ENCODE peak calls at places on chromosome 15, in six cellular contexts. One of them, this sample, is unnamed.

GRCh38 chr15:90838544-90838943 is 29.8 kb upstream of the FURIN start:
- DNase-seq in suprapubic skin: no peak
- DNase-seq in astrocyte of the cerebellum: no peak
- DNase-seq in AG04449: no peak
- DNase-seq in GM06990: no peak
- DNase-seq in neural crest cell: no peak
- DNase-seq in this sample: no peak

GRCh38 chr15:60396964-60397771 is 618 bp downstream of the ANXA2 start:
- DNase-seq in suprapubic skin: peak; percentile 89
- DNase-seq in astrocyte of the cerebellum: no peak
- DNase-seq in AG04449: no peak
- DNase-seq in GM06990: peak; percentile 73
- DNase-seq in neural crest cell: no peak
- DNase-seq in this sample: no peak

GRCh38 chr15:79440355-79440908 is 8.3 kb downstream of the MINAR1 start:
- DNase-seq in suprapubic skin: no peak
- DNase-seq in astrocyte of the cerebellum: no peak
- DNase-seq in AG04449: no peak
- DNase-seq in GM06990: no peak
- DNase-seq in neural crest cell: no peak
- DNase-seq in this sample: no peak

GRCh38 chr15:72532991-72533601 is 59.0 kb downstream of the ARIH1 start:
- DNase-seq in suprapubic skin: no peak
- DNase-seq in astrocyte of the cerebellum: no peak
- DNase-seq in AG04449: no peak
- DNase-seq in GM06990: no peak
- DNase-seq in neural crest cell: no peak
- DNase-seq in this sample: no peak

GRCh38 chr15:52786436-52787122 is 3.6 kb downstream of the ONECUT1 start:
- DNase-seq in suprapubic skin: no peak
- DNase-seq in astrocyte of the cerebellum: no peak
- DNase-seq in AG04449: no peak
- DNase-seq in GM06990: no peak
- DNase-seq in neural crest cell: peak; percentile 31
- DNase-seq in this sample: no peak

GRCh38 chr15:68158046-68158628 is 47.0 kb downstream of the CALML4 start:
- DNase-seq in suprapubic skin: no peak
- DNase-seq in astrocyte of the cerebellum: no peak
- DNase-seq in AG04449: no peak
- DNase-seq in GM06990: no peak
- DNase-seq in neural crest cell: no peak
- DNase-seq in this sample: no peak

GRCh38 chr15:81337713-81338157 is 13.8 kb upstream of the STARD5 start:
- DNase-seq in suprapubic skin: no peak
- DNase-seq in astrocyte of the cerebellum: peak; percentile 42
- DNase-seq in AG04449: no peak
- DNase-seq in GM06990: no peak
- DNase-seq in neural crest cell: no peak
- DNase-seq in this sample: no peak

GRCh38 chr15:89845305-89845893 is 30.7 kb upstream of the ANPEP start:
- DNase-seq in suprapubic skin: no peak
- DNase-seq in astrocyte of the cerebellum: peak; percentile 84
- DNase-seq in AG04449: peak; percentile 68
- DNase-seq in GM06990: no peak
- DNase-seq in neural crest cell: no peak
- DNase-seq in this sample: peak; percentile 69

GRCh38 chr15:69509131-69509530 is 56.5 kb downstream of the RPLP1 start:
- DNase-seq in suprapubic skin: peak; percentile 26
- DNase-seq in astrocyte of the cerebellum: no peak
- DNase-seq in AG04449: no peak
- DNase-seq in GM06990: no peak
- DNase-seq in neural crest cell: no peak
- DNase-seq in this sample: no peak

GRCh38 chr15:90248760-90249122 is 615 bp upstream of the TTLL13 start:
- DNase-seq in suprapubic skin: no peak
- DNase-seq in astrocyte of the cerebellum: no peak
- DNase-seq in AG04449: no peak
- DNase-seq in GM06990: no peak
- DNase-seq in neural crest cell: no peak
- DNase-seq in this sample: no peak

GRCh38 chr15:78415284-78415683 is 22.7 kb upstream of the IREB2 start:
- DNase-seq in suprapubic skin: no peak
- DNase-seq in astrocyte of the cerebellum: no peak
- DNase-seq in AG04449: no peak
- DNase-seq in GM06990: no peak
- DNase-seq in neural crest cell: no peak
- DNase-seq in this sample: no peak

GRCh38 chr15:61871926-61872522 is 188.2 kb downstream of the VPS13C start:
- DNase-seq in suprapubic skin: no peak
- DNase-seq in astrocyte of the cerebellum: no peak
- DNase-seq in AG04449: no peak
- DNase-seq in GM06990: no peak
- DNase-seq in neural crest cell: no peak
- DNase-seq in this sample: no peak

GRCh38 chr15:97248376-97248775 is 712.1 kb upstream of the ARRDC4 start:
- DNase-seq in suprapubic skin: no peak
- DNase-seq in astrocyte of the cerebellum: no peak
- DNase-seq in AG04449: no peak
- DNase-seq in GM06990: no peak
- DNase-seq in neural crest cell: no peak
- DNase-seq in this sample: no peak

GRCh38 chr15:90885432-90886290 is 1.4 kb downstream of the FES start:
- DNase-seq in suprapubic skin: peak; percentile 88
- DNase-seq in astrocyte of the cerebellum: no peak
- DNase-seq in AG04449: no peak
- DNase-seq in GM06990: peak; percentile 78
- DNase-seq in neural crest cell: peak; percentile 87
- DNase-seq in this sample: peak; percentile 24

GRCh38 chr15:43361313-43361903 is 9.4 kb downstream of the ZSCAN29 start:
- DNase-seq in suprapubic skin: no peak
- DNase-seq in astrocyte of the cerebellum: no peak
- DNase-seq in AG04449: no peak
- DNase-seq in GM06990: no peak
- DNase-seq in neural crest cell: no peak
- DNase-seq in this sample: no peak

GRCh38 chr15:71219646-71220045 is 104.4 kb downstream of the THSD4 start:
- DNase-seq in suprapubic skin: no peak
- DNase-seq in astrocyte of the cerebellum: no peak
- DNase-seq in AG04449: peak; percentile 53
- DNase-seq in GM06990: no peak
- DNase-seq in neural crest cell: no peak
- DNase-seq in this sample: peak; percentile 71

GRCh38 chr15:59388670-59389069 is 16.0 kb upstream of the MYO1E start:
- DNase-seq in suprapubic skin: no peak
- DNase-seq in astrocyte of the cerebellum: peak; percentile 16
- DNase-seq in AG04449: peak; percentile 3
- DNase-seq in GM06990: no peak
- DNase-seq in neural crest cell: no peak
- DNase-seq in this sample: no peak

DNA sequence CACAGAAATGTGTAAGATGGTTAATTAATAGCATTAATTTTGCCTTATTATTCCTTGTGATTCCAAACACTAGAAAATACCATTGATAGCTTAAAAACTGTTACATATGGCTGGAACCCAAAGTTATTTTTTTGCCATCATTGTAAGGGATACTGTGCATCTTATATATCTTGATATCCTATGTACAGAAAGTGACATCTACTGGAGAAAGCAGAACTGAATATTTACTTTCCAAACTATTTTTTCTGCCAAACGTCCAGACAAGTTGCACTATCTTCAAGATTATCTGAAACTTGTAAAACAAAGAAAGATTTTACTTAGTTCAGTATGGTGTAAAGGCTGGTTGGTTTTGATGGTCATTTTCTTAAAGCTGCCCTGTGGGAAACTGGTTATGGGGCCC is 33.3 kb upstream of the MEIS2 start:
- DNase-seq in suprapubic skin: no peak
- DNase-seq in astrocyte of the cerebellum: peak; percentile 36
- DNase-seq in AG04449: no peak
- DNase-seq in GM06990: no peak
- DNase-seq in neural crest cell: no peak
- DNase-seq in this sample: no peak
- TF ChIP-seq CTCF in suprapubic skin: no peak
- TF ChIP-seq CTCF in astrocyte of the cerebellum: no peak
- TF ChIP-seq CTCF in AG04449: peak; percentile 34
- TF ChIP-seq CTCF in GM06990: peak; percentile 10
- TF ChIP-seq CTCF in neural crest cell: peak; percentile 58
- TF ChIP-seq CTCF in this sample: peak; percentile 42

GRCh38 chr15:67135494-67135893 is 70.1 kb downstream of the SMAD3 start:
- DNase-seq in suprapubic skin: no peak
- DNase-seq in astrocyte of the cerebellum: no peak
- DNase-seq in AG04449: no peak
- DNase-seq in GM06990: no peak
- DNase-seq in neural crest cell: no peak
- DNase-seq in this sample: peak; percentile 82
- TF ChIP-seq CTCF in suprapubic skin: no peak
- TF ChIP-seq CTCF in astrocyte of the cerebellum: peak; percentile 22
- TF ChIP-seq CTCF in AG04449: no peak
- TF ChIP-seq CTCF in GM06990: no peak
- TF ChIP-seq CTCF in neural crest cell: no peak
- TF ChIP-seq CTCF in this sample: peak; percentile 54

GRCh38 chr15:99982662-99983061 is 249.4 kb upstream of the LYSMD4 start:
- DNase-seq in suprapubic skin: no peak
- DNase-seq in astrocyte of the cerebellum: no peak
- DNase-seq in AG04449: no peak
- DNase-seq in GM06990: no peak
- DNase-seq in neural crest cell: no peak
- DNase-seq in this sample: no peak

GRCh38 chr15:99979371-99979770 is 246.1 kb upstream of the LYSMD4 start:
- DNase-seq in suprapubic skin: no peak
- DNase-seq in astrocyte of the cerebellum: no peak
- DNase-seq in AG04449: no peak
- DNase-seq in GM06990: no peak
- DNase-seq in neural crest cell: no peak
- DNase-seq in this sample: no peak

GRCh38 chr15:99981839-99982658 is 248.8 kb upstream of the LYSMD4 start:
- DNase-seq in suprapubic skin: no peak
- DNase-seq in astrocyte of the cerebellum: no peak
- DNase-seq in AG04449: no peak
- DNase-seq in GM06990: no peak
- DNase-seq in neural crest cell: no peak
- DNase-seq in this sample: no peak

GRCh38 chr15:99980791-99981190 is 247.6 kb upstream of the LYSMD4 start:
- DNase-seq in suprapubic skin: no peak
- DNase-seq in astrocyte of the cerebellum: no peak
- DNase-seq in AG04449: no peak
- DNase-seq in GM06990: no peak
- DNase-seq in neural crest cell: no peak
- DNase-seq in this sample: no peak

GRCh38 chr15:99981223-99981647 is 248.0 kb upstream of the LYSMD4 start:
- DNase-seq in suprapubic skin: no peak
- DNase-seq in astrocyte of the cerebellum: no peak
- DNase-seq in AG04449: no peak
- DNase-seq in GM06990: no peak
- DNase-seq in neural crest cell: no peak
- DNase-seq in this sample: no peak
- TF ChIP-seq CTCF in suprapubic skin: no peak
- TF ChIP-seq CTCF in astrocyte of the cerebellum: no peak
- TF ChIP-seq CTCF in AG04449: no peak
- TF ChIP-seq CTCF in GM06990: peak; percentile 13
- TF ChIP-seq CTCF in neural crest cell: peak; percentile 12
- TF ChIP-seq CTCF in this sample: no peak

GRCh38 chr15:84886984-84887299 is 2.5 kb downstream of the SLC28A1 start:
- DNase-seq in suprapubic skin: no peak
- DNase-seq in astrocyte of the cerebellum: no peak
- DNase-seq in AG04449: no peak
- DNase-seq in GM06990: no peak
- DNase-seq in neural crest cell: no peak
- DNase-seq in this sample: no peak

GRCh38 chr15:84888639-84889038 is 4.2 kb downstream of the SLC28A1 start:
- DNase-seq in suprapubic skin: no peak
- DNase-seq in astrocyte of the cerebellum: no peak
- DNase-seq in AG04449: no peak
- DNase-seq in GM06990: no peak
- DNase-seq in neural crest cell: no peak
- DNase-seq in this sample: no peak

GRCh38 chr15:84889313-84889990 is 5.0 kb downstream of the SLC28A1 start:
- DNase-seq in suprapubic skin: no peak
- DNase-seq in astrocyte of the cerebellum: no peak
- DNase-seq in AG04449: no peak
- DNase-seq in GM06990: no peak
- DNase-seq in neural crest cell: no peak
- DNase-seq in this sample: no peak

GRCh38 chr15:84886211-84886983 is 1.9 kb downstream of the SLC28A1 start:
- DNase-seq in suprapubic skin: no peak
- DNase-seq in astrocyte of the cerebellum: no peak
- DNase-seq in AG04449: no peak
- DNase-seq in GM06990: no peak
- DNase-seq in neural crest cell: no peak
- DNase-seq in this sample: no peak

DNA sequence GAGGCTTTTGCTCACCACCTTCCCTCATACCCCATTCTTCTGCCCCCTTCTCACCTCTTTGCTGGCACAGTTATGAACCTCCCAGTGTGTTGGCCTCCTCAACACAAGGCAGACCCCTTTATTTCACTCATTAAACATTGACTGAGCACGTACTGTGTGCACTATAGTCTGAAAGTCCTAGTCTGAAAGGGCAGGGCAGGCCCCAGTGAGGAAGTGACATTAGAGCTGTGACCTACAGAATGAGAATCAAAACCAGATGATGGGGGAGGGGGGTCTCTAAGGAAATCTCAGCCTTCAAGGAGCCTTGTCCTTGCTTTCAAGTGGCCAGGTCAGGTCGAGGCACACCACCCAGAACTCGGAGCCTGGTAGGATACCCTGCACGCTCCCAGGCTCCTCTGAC is 3.5 kb downstream of the SLC28A1 start:
- DNase-seq in suprapubic skin: no peak
- DNase-seq in astrocyte of the cerebellum: no peak
- DNase-seq in AG04449: no peak
- DNase-seq in GM06990: no peak
- DNase-seq in neural crest cell: no peak
- DNase-seq in this sample: no peak
- TF ChIP-seq CTCF in suprapubic skin: no peak
- TF ChIP-seq CTCF in astrocyte of the cerebellum: no peak
- TF ChIP-seq CTCF in AG04449: no peak
- TF ChIP-seq CTCF in GM06990: no peak
- TF ChIP-seq CTCF in neural crest cell: no peak
- TF ChIP-seq CTCF in this sample: no peak

This sample was measured in AG04450.